ENCODE peak calls at places on chromosome 14, in five cellular contexts. One of them, this sample, is unnamed.

GRCh38 chr14:101072945-101073597 is 169.5 kb upstream of the RTL1 start:
- DNase-seq in nucleus accumbens: peak; percentile 32
- DNase-seq in MG63: peak; percentile 98
- DNase-seq in T-helper 2 cell: no peak
- DNase-seq in pons: no peak
- DNase-seq in this sample: no peak

GRCh38 chr14:28707814-28708213 is 58.8 kb upstream of the FOXG1 start:
- DNase-seq in nucleus accumbens: no peak
- DNase-seq in MG63: peak; percentile 9
- DNase-seq in T-helper 2 cell: no peak
- DNase-seq in pons: no peak
- DNase-seq in this sample: no peak

GRCh38 chr14:20848955-20849570 is 42.1 kb upstream of the RNASE3 start:
- DNase-seq in nucleus accumbens: no peak
- DNase-seq in MG63: no peak
- DNase-seq in T-helper 2 cell: no peak
- DNase-seq in pons: peak; percentile 71
- DNase-seq in this sample: no peak

GRCh38 chr14:100767788-100768536 is 41.3 kb downstream of the DLK1 start:
- DNase-seq in nucleus accumbens: no peak
- DNase-seq in MG63: no peak
- DNase-seq in T-helper 2 cell: no peak
- DNase-seq in pons: no peak
- DNase-seq in this sample: no peak

GRCh38 chr14:99755629-99756603 is 37.3 kb upstream of the EML1 start:
- DNase-seq in nucleus accumbens: peak; percentile 58
- DNase-seq in MG63: peak; percentile 95
- DNase-seq in T-helper 2 cell: no peak
- DNase-seq in pons: peak; percentile 84
- DNase-seq in this sample: no peak

GRCh38 chr14:96824283-96824682 is 27.1 kb downstream of the VRK1 start:
- DNase-seq in nucleus accumbens: no peak
- DNase-seq in MG63: peak; percentile 26
- DNase-seq in T-helper 2 cell: no peak
- DNase-seq in pons: no peak
- DNase-seq in this sample: no peak

GRCh38 chr14:65345264-65345663 is 67.3 kb upstream of the FUT8 start:
- DNase-seq in nucleus accumbens: no peak
- DNase-seq in MG63: no peak
- DNase-seq in T-helper 2 cell: no peak
- DNase-seq in pons: no peak
- DNase-seq in this sample: no peak

GRCh38 chr14:89750909-89751502 is 203.5 kb downstream of the EFCAB11 start:
- DNase-seq in nucleus accumbens: no peak
- DNase-seq in MG63: no peak
- DNase-seq in T-helper 2 cell: no peak
- DNase-seq in pons: no peak
- DNase-seq in this sample: no peak

GRCh38 chr14:78933948-78934524 is 763.9 kb downstream of the NRXN3 start:
- DNase-seq in nucleus accumbens: no peak
- DNase-seq in MG63: no peak
- DNase-seq in T-helper 2 cell: no peak
- DNase-seq in pons: peak; percentile 17
- DNase-seq in this sample: no peak

GRCh38 chr14:98203421-98203820 is 1068.6 kb downstream of the BCL11B start:
- DNase-seq in nucleus accumbens: no peak
- DNase-seq in MG63: no peak
- DNase-seq in T-helper 2 cell: no peak
- DNase-seq in pons: no peak
- DNase-seq in this sample: no peak

GRCh38 chr14:51094282-51094821 is 553 bp downstream of the TRIM9 start:
- DNase-seq in nucleus accumbens: no peak
- DNase-seq in MG63: peak; percentile 9
- DNase-seq in T-helper 2 cell: no peak
- DNase-seq in pons: no peak
- DNase-seq in this sample: no peak

GRCh38 chr14:47346849-47347248 is 328.6 kb downstream of the MDGA2 start:
- DNase-seq in nucleus accumbens: no peak
- DNase-seq in MG63: no peak
- DNase-seq in T-helper 2 cell: no peak
- DNase-seq in pons: no peak
- DNase-seq in this sample: no peak

GRCh38 chr14:80024417-80024816 is 186.9 kb downstream of the DIO2 start:
- DNase-seq in nucleus accumbens: no peak
- DNase-seq in MG63: no peak
- DNase-seq in T-helper 2 cell: no peak
- DNase-seq in pons: no peak
- DNase-seq in this sample: no peak

GRCh38 chr14:91413547-91414474 is 3.8 kb downstream of the CCDC88C start:
- DNase-seq in nucleus accumbens: no peak
- DNase-seq in MG63: no peak
- DNase-seq in T-helper 2 cell: no peak
- DNase-seq in pons: no peak
- DNase-seq in this sample: peak; percentile 63

This sample was measured in T-helper 22 cell.